ENCODE peak calls at places on chromosomes 2 and 18, in ten cellular contexts. Z, S, G, K, Y, P, T, X, H and M are unnamed samples. For H3K4me1, the result is how much of the 10 kb centered on the place peaks cover.

GRCh38 chr2:3596891-3597290 is 2.0 kb downstream of the COLEC11 start:
- DNase-seq in Z (no peak), S (no peak), G (no peak), K (no peak), Y (no peak), P (no peak), T (no peak), X (no peak), H (no peak), M (no peak)

GRCh38 chr2:48855142-48855541 is 99.6 kb upstream of the LHCGR start:
- DNase-seq in Z (no peak), S (no peak), G (no peak), K (no peak), Y (no peak), P (no peak), T (no peak), X (no peak), H (no peak), M (no peak)

GRCh38 chr2:23436346-23437099 is 51.5 kb downstream of the KLHL29 start:
- DNase-seq in Z (no peak), S (no peak), G (peak), K (no peak), Y (no peak), P (no peak), T (no peak), X (no peak), H (no peak), M (no peak)

GRCh38 chr2:144774786-144775185 is 254.9 kb upstream of the ZEB2 start:
- DNase-seq in Z (no peak), S (no peak), G (no peak), K (no peak), Y (no peak), P (no peak), T (no peak), X (no peak), H (no peak), M (no peak)

GRCh38 chr2:157875720-157876065 is 437 bp downstream of the ACVR1 start:
- DNase-seq in Z (peak), S (no peak), G (no peak), K (peak), Y (peak), P (no peak), T (no peak), X (peak), H (no peak), M (peak)

GRCh38 chr2:173986805-173987204 is 21.6 kb upstream of the SP3 start:
- DNase-seq in Z (no peak), S (no peak), G (no peak), K (no peak), Y (no peak), P (no peak), T (no peak), X (no peak), H (peak), M (no peak)

GRCh38 chr2:75076088-75076487 is 117.6 kb downstream of the POLE4 start:
- DNase-seq in Z (no peak), S (no peak), G (no peak), K (no peak), Y (no peak), P (no peak), T (no peak), X (no peak), H (no peak), M (no peak)

GRCh38 chr18:45503988-45504387 is 111.3 kb upstream of the SLC14A2 start:
- DNase-seq in Z (no peak), S (no peak), G (no peak), K (no peak), Y (no peak), P (no peak), T (no peak), X (no peak), H (no peak), M (no peak)

GRCh38 chr2:63751901-63752300 is 89.8 kb upstream of the UGP2 start:
- DNase-seq in Z (no peak), S (no peak), G (no peak), K (no peak), Y (no peak), P (no peak), T (no peak), X (no peak), H (no peak), M (no peak)

GRCh38 chr2:11827547-11827946 is 81.1 kb downstream of the LPIN1 start:
- DNase-seq in Z (no peak), S (no peak), G (no peak), K (no peak), Y (no peak), P (no peak), T (no peak), X (no peak), H (no peak), M (no peak)

GRCh38 chr2:20450201-20451108 is 3.6 kb downstream of the RHOB start:
- DNase-seq in Z (no peak), S (peak), G (no peak), K (peak), Y (peak), P (no peak), T (no peak), X (peak), H (peak), M (peak)

GRCh38 chr18:57198025-57198424 is 51.1 kb downstream of the BOD1L2 start:
- DNase-seq in Z (no peak), S (no peak), G (no peak), K (no peak), Y (no peak), P (no peak), T (no peak), X (no peak), H (no peak), M (no peak)

GRCh38 chr2:3099145-3099859 is 278.3 kb downstream of the EIPR1 start:
- DNase-seq in Z (no peak), S (no peak), G (no peak), K (no peak), Y (no peak), P (no peak), T (no peak), X (no peak), H (no peak), M (peak)

GRCh38 chr2:204871246-204871953 is 326.1 kb downstream of the PARD3B start:
- DNase-seq in Z (peak), S (peak), G (no peak), K (no peak), Y (no peak), P (no peak), T (no peak), X (peak), H (no peak), M (no peak)

GRCh38 chr2:32918774-32919173 is 28.0 kb upstream of the LTBP1 start:
- DNase-seq in Z (no peak), S (no peak), G (no peak), K (no peak), Y (no peak), P (no peak), T (no peak), X (no peak), H (no peak), M (no peak)
- H3K4me3 ChIP-seq in Z (no peak), S (no peak), G (no peak), K (no peak), Y (no peak), P (no peak), T (no peak), X (no peak), H (no peak), M (no peak)

DNA sequence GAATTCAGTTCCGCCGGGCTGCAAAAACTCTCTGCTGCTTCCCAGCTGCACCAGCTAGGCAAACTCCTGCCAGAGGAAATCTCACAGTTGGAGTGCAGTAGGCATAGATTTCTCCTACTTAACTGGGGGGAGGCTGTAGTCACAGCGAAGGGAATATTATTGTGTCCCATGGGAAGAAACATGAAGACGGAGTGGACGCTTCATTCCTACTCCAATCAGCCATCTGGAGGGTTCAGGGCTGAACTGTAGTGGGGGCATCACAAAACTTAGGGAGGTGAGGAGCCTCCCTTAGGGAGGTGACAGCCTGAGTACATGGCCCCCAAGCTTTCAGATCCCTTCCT is 19.7 kb upstream of the CYP1B1 start:
- DNase-seq in Z (no peak), S (no peak), G (no peak), K (no peak), Y (no peak), P (no peak), T (no peak), X (no peak), H (no peak), M (no peak)
- H3K4me1 ChIP-seq in Z (half or more), S (under half), G (half or more), K (under half), Y (under half), P (under half), T (half or more), X (under half), H (under half), M (under half)

DNA sequence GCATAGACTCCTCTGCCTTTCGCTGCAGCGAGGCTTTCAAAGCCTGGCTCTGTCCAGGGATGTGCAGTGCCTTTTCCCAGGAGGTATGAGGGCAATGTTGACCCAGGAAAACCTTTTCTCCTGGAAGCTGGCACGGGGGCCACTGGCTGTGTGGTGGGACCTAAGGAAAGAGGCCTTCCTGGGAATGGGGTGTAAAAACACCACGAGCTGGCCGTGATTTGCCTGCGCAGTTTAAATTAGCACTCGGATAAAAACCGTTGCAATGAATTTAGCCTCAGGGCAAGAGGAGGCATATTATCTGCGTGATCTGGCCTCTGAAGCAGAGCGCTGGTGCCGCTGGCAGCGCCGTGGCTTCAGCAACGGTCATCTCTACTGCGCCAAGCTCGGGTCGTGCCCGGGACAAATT is 3.0 kb downstream of the OSR1 start:
- DNase-seq in Z (no peak), S (peak), G (no peak), K (no peak), Y (no peak), P (no peak), T (no peak), X (no peak), H (no peak), M (no peak)
- H3K4me3 ChIP-seq in Z (no peak), S (peak), G (no peak), K (peak), Y (no peak), P (no peak), T (no peak), X (no peak), H (no peak), M (no peak)

DNA sequence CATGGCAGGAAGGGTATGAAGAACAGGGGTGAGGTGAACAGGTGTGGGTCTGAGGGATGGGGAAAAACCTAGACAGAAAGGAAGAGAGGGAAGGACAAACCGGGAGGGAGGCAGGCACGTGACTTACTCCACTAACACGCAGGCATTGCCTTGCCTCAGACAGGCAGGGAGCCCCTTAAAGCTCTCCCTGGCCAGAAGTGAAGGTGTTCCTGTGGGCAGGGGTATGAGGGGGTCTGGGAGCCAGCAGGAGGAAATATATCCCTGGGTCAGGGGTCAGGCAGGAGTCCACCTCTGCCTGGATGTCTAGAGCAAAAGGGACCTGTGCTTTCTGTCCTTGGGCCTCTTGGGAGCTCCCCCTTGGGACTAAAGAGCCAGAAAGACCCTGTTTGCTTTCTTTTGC is 135.3 kb upstream of the EPAS1 start:
- DNase-seq in Z (no peak), S (no peak), G (no peak), K (no peak), Y (no peak), P (no peak), T (no peak), X (no peak), H (no peak), M (no peak)
- H3K4me1 ChIP-seq in Z (half or more), S (under half), G (half or more), K (under half), Y (under half), P (under half), T (under half), X (under half), H (under half), M (under half)

GRCh38 chr2:158893057-158893456 is 75.4 kb upstream of the TANC1 start:
- DNase-seq in Z (no peak), S (no peak), G (no peak), K (peak), Y (peak), P (no peak), T (peak), X (no peak), H (no peak), M (no peak)
- H3K4me3 ChIP-seq in Z (no peak), S (no peak), G (no peak), K (no peak), Y (no peak), P (no peak), T (peak), X (no peak), H (no peak), M (no peak)

GRCh38 chr2:9243357-9243756 is 36.7 kb downstream of the ASAP2 start:
- DNase-seq in Z (no peak), S (no peak), G (no peak), K (no peak), Y (no peak), P (no peak), T (no peak), X (no peak), H (no peak), M (no peak)
- H3K4me1 ChIP-seq in Z (under half), S (half or more), G (half or more), K (under half), Y (under half), P (half or more), T (half or more), X (under half), H (under half), M (under half)

GRCh38 chr2:102304268-102304667 is 7.1 kb upstream of the IL1RL1 start:
- DNase-seq in Z (no peak), S (no peak), G (no peak), K (no peak), Y (no peak), P (no peak), T (no peak), X (no peak), H (no peak), M (no peak)

GRCh38 chr2:102301867-102302362 is 9.4 kb upstream of the IL1RL1 start:
- DNase-seq in Z (no peak), S (no peak), G (no peak), K (no peak), Y (no peak), P (peak), T (no peak), X (peak), H (peak), M (peak)

GRCh38 chr2:102304711-102305591 is 6.4 kb upstream of the IL1RL1 start:
- DNase-seq in Z (no peak), S (no peak), G (no peak), K (no peak), Y (no peak), P (no peak), T (no peak), X (peak), H (no peak), M (no peak)

GRCh38 chr2:102302458-102302857 is 8.9 kb upstream of the IL1RL1 start:
- DNase-seq in Z (no peak), S (no peak), G (no peak), K (no peak), Y (no peak), P (no peak), T (no peak), X (no peak), H (no peak), M (no peak)

DNA sequence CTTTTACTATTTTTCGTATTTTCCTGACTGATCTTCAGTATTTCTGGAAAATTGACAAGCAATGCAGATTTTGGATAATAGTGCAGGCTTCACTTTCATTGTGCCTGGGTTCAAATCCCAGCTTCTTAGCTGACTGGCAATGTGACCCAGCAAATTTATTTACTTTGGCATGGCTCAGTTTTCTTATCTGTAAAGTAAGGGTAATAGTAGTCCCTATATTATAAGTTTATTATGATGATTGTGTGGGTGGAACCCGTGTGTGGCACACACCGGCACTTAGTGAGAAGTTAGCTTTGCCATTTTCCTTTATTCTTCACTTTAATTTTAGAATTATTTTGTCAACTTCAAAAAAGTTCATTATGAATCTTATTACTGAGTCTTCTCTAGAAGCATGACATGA is 7.8 kb upstream of the IL1RL1 start:
- DNase-seq in Z (no peak), S (no peak), G (no peak), K (no peak), Y (no peak), P (no peak), T (no peak), X (no peak), H (no peak), M (no peak)
- H3K4me3 ChIP-seq in Z (no peak), S (no peak), G (no peak), K (no peak), Y (no peak), P (no peak), T (no peak), X (no peak), H (no peak), M (no peak)

GRCh38 chr2:177730363-177730762 is 337.8 kb downstream of the AGPS start:
- DNase-seq in Z (no peak), S (no peak), G (no peak), K (no peak), Y (no peak), P (no peak), T (no peak), X (no peak), H (no peak), M (no peak)

GRCh38 chr2:177724398-177725287 is 332.1 kb downstream of the AGPS start:
- DNase-seq in Z (peak), S (peak), G (peak), K (no peak), Y (peak), P (peak), T (no peak), X (peak), H (peak), M (peak)

GRCh38 chr2:177727577-177728351 is 335.2 kb downstream of the AGPS start:
- DNase-seq in Z (no peak), S (no peak), G (no peak), K (no peak), Y (no peak), P (no peak), T (no peak), X (peak), H (no peak), M (no peak)

GRCh38 chr2:177728920-177729319 is 336.3 kb downstream of the AGPS start:
- DNase-seq in Z (no peak), S (no peak), G (no peak), K (no peak), Y (no peak), P (no peak), T (no peak), X (no peak), H (no peak), M (no peak)

GRCh38 chr2:177726853-177727465 is 334.4 kb downstream of the AGPS start:
- DNase-seq in Z (no peak), S (no peak), G (no peak), K (no peak), Y (no peak), P (no peak), T (no peak), X (no peak), H (no peak), M (no peak)
- H3K4me1 ChIP-seq in Z (under half), S (under half), G (under half), K (under half), Y (under half), P (under half), T (under half), X (under half), H (under half), M (under half)

GRCh38 chr2:67899187-67899586 is 163.6 kb downstream of the C1D start:
- DNase-seq in Z (no peak), S (no peak), G (no peak), K (no peak), Y (no peak), P (no peak), T (no peak), X (no peak), H (no peak), M (no peak)

GRCh38 chr2:67891642-67892041 is 171.2 kb downstream of the C1D start:
- DNase-seq in Z (no peak), S (no peak), G (no peak), K (no peak), Y (no peak), P (no peak), T (no peak), X (no peak), H (no peak), M (no peak)

GRCh38 chr2:67896131-67896865 is 166.5 kb downstream of the C1D start:
- DNase-seq in Z (no peak), S (no peak), G (no peak), K (no peak), Y (no peak), P (no peak), T (no peak), X (no peak), H (no peak), M (no peak)

GRCh38 chr2:67898605-67899004 is 164.2 kb downstream of the C1D start:
- DNase-seq in Z (no peak), S (no peak), G (no peak), K (no peak), Y (no peak), P (no peak), T (no peak), X (no peak), H (no peak), M (no peak)

DNA sequence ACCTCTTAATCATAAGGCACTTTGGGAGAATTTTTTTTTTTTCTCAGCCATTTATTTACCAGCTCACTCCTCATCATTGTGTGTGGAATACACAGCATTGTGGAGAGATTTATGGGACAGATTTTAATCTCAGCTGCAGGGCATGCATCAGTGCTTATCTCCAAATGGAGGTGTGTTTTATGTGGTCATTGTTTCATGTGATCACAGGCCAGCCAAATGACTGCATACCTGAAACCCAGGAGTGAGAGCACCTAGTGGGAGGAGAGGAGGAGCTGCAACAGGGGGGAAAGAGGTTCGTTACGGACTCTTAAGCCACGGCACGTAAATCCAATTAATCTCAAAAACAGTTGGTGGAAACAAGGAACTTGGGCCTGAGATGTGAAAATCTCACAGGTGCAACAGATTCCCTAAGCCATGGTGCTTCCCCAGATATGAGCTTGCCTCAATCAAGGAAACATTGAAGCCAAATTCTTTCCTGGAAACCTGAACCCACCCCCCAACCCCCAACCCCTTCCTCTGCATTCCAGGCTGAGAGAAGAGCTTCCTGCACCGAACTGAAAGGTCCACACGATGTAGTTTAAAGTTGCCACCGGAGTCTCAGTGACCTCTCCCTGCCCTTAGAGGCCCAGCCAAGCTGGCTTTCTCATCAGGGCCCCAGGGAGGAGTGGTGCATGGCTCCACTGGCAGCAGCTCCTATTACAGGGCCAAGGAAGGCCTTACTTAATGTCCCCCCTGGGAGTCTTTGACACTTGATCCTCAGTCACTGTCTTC is 167.4 kb downstream of the C1D start:
- DNase-seq in Z (no peak), S (no peak), G (no peak), K (no peak), Y (no peak), P (no peak), T (no peak), X (peak), H (peak), M (no peak)
- H3K4me3 ChIP-seq in Z (no peak), S (no peak), G (no peak), K (no peak), Y (no peak), P (no peak), T (no peak), X (no peak), H (no peak), M (no peak)